ENCODE peak calls at places on chromosomes 13 and 19, in nine cellular contexts. D, E, I, F, R, S, A, O and W are unnamed samples.

GRCh38 chr19:11435833-11436313 is 438 bp downstream of the PRKCSH start:
- DNase-seq in R (peak), S (peak), O (peak), D (no peak), F (no peak), A (no peak), I (no peak), E (peak), W (no peak)

GRCh38 chr19:35901055-35901644 is 810 bp upstream of the NFKBID start:
- DNase-seq in A (no peak), E (no peak), R (no peak), I (no peak), D (no peak), O (no peak), S (no peak), F (no peak), W (no peak)

GRCh38 chr19:48543121-48543710 is 8.8 kb upstream of the SULT2B1 start:
- DNase-seq in S (no peak), I (no peak), F (peak), O (no peak), D (no peak), E (no peak), R (no peak), A (peak), W (peak)

GRCh38 chr19:41376241-41376997 is at the start of gene TMEM91:
- DNase-seq in S (peak), O (no peak), E (peak), R (peak), I (peak), D (peak), F (peak), A (no peak), W (peak)

GRCh38 chr19:18486746-18487145 is 35.1 kb downstream of the ELL start:
- DNase-seq in R (no peak), I (no peak), A (no peak), F (no peak), E (no peak), D (no peak), O (no peak), S (no peak), W (no peak)

GRCh38 chr13:80239571-80240255 is 101.2 kb downstream of the SPRY2 start:
- DNase-seq in E (no peak), S (no peak), D (no peak), R (no peak), I (no peak), F (no peak), O (no peak), A (no peak), W (no peak)

GRCh38 chr13:51800456-51800855 is 3.5 kb downstream of the DHRS12 start:
- DNase-seq in D (no peak), R (peak), S (no peak), F (no peak), I (peak), O (no peak), A (no peak), E (no peak), W (no peak)

GRCh38 chr19:11261902-11262839 is at the start of gene DOCK6:
- DNase-seq in R (peak), F (peak), A (no peak), S (peak), O (peak), I (no peak), E (peak), D (no peak), W (peak)

GRCh38 chr13:107348471-107348870 is 780.5 kb upstream of the ARGLU1 start:
- DNase-seq in D (no peak), R (no peak), F (no peak), S (no peak), A (no peak), O (no peak), I (no peak), E (no peak), W (no peak)

GRCh38 chr19:56404705-56405056 is 549 bp downstream of the ZNF583 start:
- DNase-seq in R (no peak), F (no peak), D (no peak), A (no peak), O (no peak), E (no peak), I (no peak), S (no peak), W (no peak)

GRCh38 chr13:45055198-45055901 is 65.0 kb upstream of the GTF2F2 start:
- DNase-seq in A (peak), R (peak), I (no peak), F (no peak), D (no peak), E (peak), S (no peak), O (no peak), W (no peak)

GRCh38 chr13:29105779-29106178 is 285.6 kb downstream of the MTUS2 start:
- DNase-seq in E (no peak), A (peak), O (peak), R (no peak), S (peak), I (no peak), D (no peak), F (no peak), W (no peak)

GRCh38 chr13:60226507-60226906 is 62.8 kb upstream of the DIAPH3 start:
- DNase-seq in I (no peak), D (no peak), S (peak), F (no peak), R (no peak), O (peak), A (no peak), E (no peak), W (no peak)

GRCh38 chr13:76693086-76693485 is 193.1 kb downstream of the KCTD12 start:
- DNase-seq in E (no peak), F (no peak), A (no peak), R (no peak), S (no peak), D (no peak), I (no peak), O (no peak), W (no peak)

GRCh38 chr19:42150940-42151339 is 18.7 kb upstream of the POU2F2 start:
- DNase-seq in I (no peak), D (no peak), A (no peak), S (peak), E (no peak), O (no peak), R (no peak), F (no peak), W (no peak)

GRCh38 chr13:23180711-23181110 is at the start of gene SGCG:
- DNase-seq in O (no peak), E (no peak), R (no peak), D (no peak), A (no peak), I (no peak), F (no peak), S (no peak), W (no peak)

GRCh38 chr19:40143612-40144011 is 47.6 kb upstream of the MAP3K10 start:
- DNase-seq in R (no peak), F (no peak), E (no peak), I (no peak), S (no peak), O (no peak), D (peak), A (no peak), W (no peak)

GRCh38 chr13:71979616-71980015 is 112.6 kb upstream of the DACH1 start:
- DNase-seq in D (no peak), E (no peak), I (no peak), O (no peak), S (no peak), R (no peak), A (no peak), F (no peak), W (no peak)

GRCh38 chr19:15231256-15231655 is 992 bp downstream of the EPHX3 start:
- DNase-seq in A (no peak), R (no peak), S (no peak), I (no peak), F (no peak), O (no peak), D (no peak), E (no peak), W (no peak)

GRCh38 chr19:872266-872951 is 12.9 kb downstream of the CFD start:
- DNase-seq in O (peak), E (peak), F (peak), A (no peak), D (peak), S (no peak), I (no peak), R (no peak), W (peak)

GRCh38 chr19:49859838-49860715 is 7.3 kb downstream of the PNKP start:
- DNase-seq in E (no peak), I (peak), D (no peak), O (no peak), S (no peak), F (no peak), R (no peak), A (no peak), W (peak)

GRCh38 chr19:50878851-50879250 is 5.6 kb downstream of the KLK2 start:
- DNase-seq in A (no peak), F (no peak), S (no peak), E (no peak), O (peak), R (no peak), D (no peak), I (no peak), W (no peak)

GRCh38 chr19:18097993-18098890 is 664 bp downstream of the MAST3 start:
- DNase-seq in F (no peak), O (no peak), S (no peak), A (no peak), E (no peak), R (no peak), D (no peak), I (no peak), W (no peak)

DNA sequence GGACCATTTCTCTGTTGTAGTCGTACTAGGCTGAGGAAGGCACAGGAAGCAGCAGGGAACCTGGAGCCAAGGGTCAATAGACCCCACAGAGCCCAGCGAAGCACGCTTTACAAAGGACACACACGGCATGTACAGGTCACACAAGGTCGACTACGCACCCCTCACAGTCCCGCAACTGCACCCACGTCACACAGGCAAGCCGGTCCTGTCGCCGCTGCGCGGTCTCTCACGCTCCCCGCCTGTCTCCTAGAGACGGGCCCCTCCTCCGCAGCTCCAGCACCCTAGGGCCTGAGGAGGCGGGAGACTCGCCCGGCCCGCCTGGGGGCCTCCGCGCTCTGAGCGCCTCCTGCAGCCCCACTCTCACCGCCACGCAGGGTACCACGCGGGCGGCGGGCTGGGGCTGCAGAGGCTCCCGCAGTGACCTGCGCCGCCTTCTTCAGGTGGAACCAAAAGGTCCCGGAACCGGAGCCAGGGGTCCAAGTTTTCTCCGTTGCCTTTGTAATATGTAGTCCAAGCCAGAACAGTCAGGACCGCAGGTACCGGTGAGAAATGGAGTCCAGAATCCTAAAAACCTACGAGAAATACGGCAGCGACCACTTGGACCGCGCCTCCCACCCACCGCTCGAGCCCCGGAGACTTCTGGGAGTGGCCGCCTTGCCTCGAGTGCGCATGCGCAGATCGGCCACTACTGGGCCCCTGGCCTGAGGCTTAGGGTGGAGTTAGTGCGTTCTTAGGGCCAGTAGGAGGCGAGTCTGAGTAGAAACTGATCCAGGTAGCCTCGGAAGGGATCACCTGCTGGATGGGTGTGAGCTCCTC is at the start of gene ZNF607:
- DNase-seq in E (peak), F (peak), A (peak), R (peak), S (peak), I (peak), O (peak), D (peak), W (peak)
- TF ChIP-seq CTCF in E (peak), F (peak), A (peak), R (peak), S (peak), I (peak), O (peak), D (peak), W (peak)

GRCh38 chr13:91986771-91987515 is 588.5 kb downstream of the GPC5 start:
- DNase-seq in R (no peak), S (no peak), O (no peak), I (no peak), D (no peak), E (no peak), A (no peak), F (no peak), W (no peak)
- TF ChIP-seq EP300 in R (no peak), S (no peak), O (no peak), I (no peak), D (no peak), E (no peak), A (no peak), F (no peak), W (no peak)

DNA sequence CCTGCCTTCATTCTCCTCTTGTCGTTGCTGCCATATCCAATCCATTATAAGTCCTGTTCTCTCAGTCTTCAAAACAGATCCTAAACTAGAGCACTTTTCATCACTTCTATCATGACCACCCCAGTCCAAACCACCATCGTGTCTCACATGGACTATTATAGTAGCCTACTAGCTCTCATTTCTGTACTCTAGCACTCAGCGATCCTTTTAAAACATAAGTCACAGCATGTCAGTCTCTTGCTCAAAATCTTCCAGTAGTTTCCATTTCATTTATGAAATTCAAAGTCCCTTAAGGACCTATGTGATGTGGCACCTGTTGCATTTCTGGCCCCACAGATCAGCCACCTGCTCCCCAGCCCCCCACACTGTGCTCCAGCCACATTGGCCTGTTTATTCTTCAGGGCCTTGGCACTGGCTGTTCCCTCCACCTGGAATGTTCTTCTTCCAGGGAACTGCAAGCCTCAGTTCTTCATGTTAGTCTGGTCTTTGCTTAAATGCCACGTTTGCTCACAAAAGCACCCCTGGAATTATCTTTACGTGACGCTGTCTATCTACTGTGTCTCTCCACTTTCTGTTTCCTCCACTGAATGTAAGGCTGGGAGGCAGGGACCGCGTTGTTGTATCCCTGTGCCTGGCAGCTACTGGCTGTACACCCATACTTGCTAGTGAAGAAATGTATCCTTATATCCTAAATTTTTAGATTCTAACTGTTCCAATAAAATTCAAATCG is 64.3 kb downstream of the MBNL2 start:
- DNase-seq in O (no peak), I (no peak), F (no peak), R (no peak), S (no peak), E (no peak), A (no peak), D (no peak), W (no peak)
- H3K27ac ChIP-seq in O (no peak), I (no peak), F (no peak), R (no peak), S (no peak), E (no peak), A (no peak), D (no peak), W (no peak)

GRCh38 chr19:57563547-57563946 is 3.9 kb upstream of the ZNF550 start:
- DNase-seq in S (no peak), D (no peak), A (no peak), E (no peak), I (no peak), R (no peak), F (no peak), O (no peak), W (no peak)

GRCh38 chr19:57559404-57560025 is at the start of gene ZNF550:
- DNase-seq in A (peak), O (peak), E (peak), I (peak), F (peak), D (peak), R (peak), S (peak), W (peak)

GRCh38 chr19:57559008-57559403 is 657 bp downstream of the ZNF550 start:
- DNase-seq in F (no peak), D (no peak), A (peak), O (peak), I (no peak), E (peak), R (no peak), S (peak), W (no peak)

GRCh38 chr19:57560049-57560491 is 407 bp upstream of the ZNF550 start:
- DNase-seq in R (no peak), I (peak), S (peak), A (no peak), D (no peak), E (peak), O (no peak), F (no peak), W (peak)

GRCh38 chr19:57558525-57558924 is 1.1 kb downstream of the ZNF550 start:
- DNase-seq in I (no peak), O (no peak), R (no peak), E (no peak), D (no peak), A (no peak), S (peak), F (no peak), W (no peak)
- TF ChIP-seq CTCF in I (no peak), O (no peak), R (no peak), E (no peak), D (no peak), A (no peak), S (no peak), F (no peak), W (no peak)